ENCODE peak calls at places on chromosomes 11 and 22, in seven cellular contexts. X is psoas muscle, A is upper lobe of right lung, T is tibial nerve, S is mesenchymal stem cell, B is RWPE2, P is AG04450. H is an unnamed sample.

GRCh38 chr11:64355078-64355940 is 3.7 kb upstream of the RPS6KA4 start:
- DNase-seq in B (peak; percentile 85), X (peak; percentile 83), S (peak; percentile 88), T (peak; percentile 47), A (peak; percentile 90), P (peak; percentile 39), H (no peak)

GRCh38 chr11:14980854-14981253 is 8.7 kb upstream of the CALCA start:
- DNase-seq in P (no peak), B (no peak), S (no peak), A (no peak), T (no peak), X (no peak), H (no peak)

GRCh38 chr22:30422481-30423295 is 2.9 kb upstream of the MTFP1 start:
- DNase-seq in T (peak; percentile 60), S (peak; percentile 97), B (peak; percentile 89), X (peak; percentile 83), P (peak; percentile 73), A (peak; percentile 80), H (no peak)

GRCh38 chr11:121323208-121323607 is 30.6 kb downstream of the SC5D start:
- DNase-seq in P (no peak), T (no peak), S (no peak), B (no peak), X (no peak), A (no peak), H (no peak)

GRCh38 chr11:34136420-34136819 is 31.0 kb downstream of the NAT10 start:
- DNase-seq in T (no peak), A (no peak), P (no peak), S (no peak), B (no peak), X (no peak), H (no peak)

GRCh38 chr11:134864968-134865305 is 452.9 kb upstream of the B3GAT1 start:
- DNase-seq in P (no peak), S (no peak), B (no peak), X (no peak), T (no peak), A (no peak), H (no peak)

GRCh38 chr11:96228911-96229310 is 114.1 kb downstream of the MAML2 start:
- DNase-seq in P (no peak), A (no peak), X (no peak), S (no peak), B (no peak), T (no peak), H (no peak)

GRCh38 chr22:46578824-46579561 is 41.2 kb upstream of the GRAMD4 start:
- DNase-seq in B (peak; percentile 55), P (no peak), S (peak; percentile 45), T (no peak), X (peak; percentile 54), A (peak; percentile 81), H (no peak)

GRCh38 chr11:120236169-120237107 is 3.5 kb upstream of the POU2F3 start:
- DNase-seq in B (no peak), P (no peak), A (no peak), S (peak; percentile 20), X (no peak), T (no peak), H (no peak)

GRCh38 chr11:76803811-76804600 is 20.9 kb downstream of the TSKU start:
- DNase-seq in X (no peak), T (no peak), P (no peak), A (peak; percentile 84), B (no peak), S (peak; percentile 63), H (peak; percentile 49)

GRCh38 chr11:64753380-64754123 is 6.2 kb downstream of the PYGM start:
- DNase-seq in B (peak; percentile 66), S (no peak), P (no peak), X (peak; percentile 13), T (no peak), A (peak; percentile 63), H (no peak)

GRCh38 chr11:62456630-62457029 is 37.8 kb downstream of the SCGB1A1 start:
- DNase-seq in B (no peak), T (no peak), S (no peak), P (no peak), X (no peak), A (no peak), H (no peak)

GRCh38 chr11:128196235-128196634 is 391.1 kb downstream of the ETS1 start:
- DNase-seq in B (no peak), T (no peak), S (no peak), A (no peak), P (no peak), X (no peak), H (no peak)

GRCh38 chr22:37735054-37735453 is 38.2 kb downstream of the TRIOBP start:
- DNase-seq in P (no peak), S (peak; percentile 63), T (no peak), A (peak; percentile 80), X (peak; percentile 65), B (no peak), H (no peak)

GRCh38 chr22:40463017-40463631 is 92.7 kb downstream of the SGSM3 start:
- DNase-seq in S (no peak), P (no peak), A (no peak), X (no peak), T (no peak), B (no peak), H (peak; percentile 55)

GRCh38 chr11:124719534-124719933 is 20.2 kb upstream of the NRGN start:
- DNase-seq in B (no peak), X (no peak), S (no peak), A (no peak), T (no peak), P (no peak), H (no peak)

GRCh38 chr11:111886844-111887243 is 7.5 kb downstream of the CFAP68 start:
- DNase-seq in P (no peak), S (no peak), A (no peak), T (no peak), X (no peak), B (no peak), H (no peak)

GRCh38 chr22:17250380-17251129 is 31.3 kb upstream of the ADA2 start:
- DNase-seq in P (no peak), X (no peak), A (no peak), T (no peak), S (no peak), B (no peak), H (no peak)

GRCh38 chr11:83938148-83938547 is 652.0 kb upstream of the CCDC90B start:
- DNase-seq in S (no peak), T (no peak), A (no peak), X (no peak), P (no peak), B (no peak), H (no peak)

GRCh38 chr22:35538801-35539321 is 1.8 kb upstream of the RASD2 start:
- DNase-seq in T (no peak), B (no peak), X (no peak), P (no peak), S (peak; percentile 37), A (no peak), H (no peak)

GRCh38 chr11:282630-283360 is 4.6 kb downstream of the NLRP6 start:
- DNase-seq in T (no peak), A (no peak), B (no peak), S (no peak), X (no peak), P (no peak), H (no peak)

GRCh38 chr11:282171-282570 is 4.0 kb downstream of the NLRP6 start:
- DNase-seq in X (no peak), S (no peak), A (no peak), B (no peak), T (peak; percentile 3), P (no peak), H (no peak)

GRCh38 chr11:285021-285893 is 3.7 kb upstream of the PGGHG start:
- DNase-seq in T (peak; percentile 9), S (no peak), X (no peak), B (no peak), P (no peak), A (peak; percentile 48), H (no peak)

GRCh38 chr11:284081-285020 is 4.6 kb upstream of the PGGHG start:
- DNase-seq in A (peak; percentile 63), T (no peak), X (no peak), P (no peak), B (peak; percentile 55), S (no peak), H (no peak)

GRCh38 chr11:283405-284080 is 5.3 kb downstream of the NLRP6 start:
- DNase-seq in B (no peak), X (no peak), A (no peak), P (no peak), S (no peak), T (peak; percentile 2), H (no peak)
- H3K4me3 ChIP-seq in B (no peak overlapping the region), X (no peak overlapping the region), A (no peak overlapping the region), P (no peak overlapping the region), S (no peak overlapping the region), T (no peak overlapping the region), H (no peak overlapping the region)

DNA sequence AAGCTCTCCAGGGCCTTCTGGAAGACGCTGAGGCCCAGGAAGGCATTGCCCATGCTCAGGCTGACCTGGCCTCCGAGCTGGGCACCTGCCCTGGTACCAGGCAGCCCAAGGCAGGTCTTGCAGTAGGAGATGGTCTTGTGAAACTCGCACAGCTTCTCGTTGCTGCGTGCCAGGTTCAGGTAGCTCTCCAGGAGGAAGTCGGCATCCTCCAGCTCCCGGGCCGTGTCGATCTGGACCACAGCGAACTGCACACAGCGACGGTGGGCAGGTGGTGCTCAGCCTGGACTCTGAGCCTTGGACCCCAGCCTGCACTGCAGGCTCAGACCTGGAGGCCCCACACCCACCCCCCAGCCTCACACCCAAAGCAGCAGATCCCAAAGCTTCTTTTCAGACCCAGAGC is 1.0 kb downstream of the RAPSN start:
- DNase-seq in P (no peak), X (no peak), B (no peak), A (no peak), T (no peak), S (no peak), H (no peak)
- H3K27ac ChIP-seq in P (no peak overlapping the region), X (peak overlapping the region; percentile 88), B (no peak overlapping the region), A (no peak overlapping the region), T (no peak overlapping the region), S (no peak overlapping the region), H (no peak overlapping the region)

GRCh38 chr22:31719850-31720471 is 30.0 kb downstream of the PRR14L start:
- DNase-seq in T (no peak), S (no peak), P (no peak), X (no peak), A (no peak), B (no peak), H (no peak)

DNA sequence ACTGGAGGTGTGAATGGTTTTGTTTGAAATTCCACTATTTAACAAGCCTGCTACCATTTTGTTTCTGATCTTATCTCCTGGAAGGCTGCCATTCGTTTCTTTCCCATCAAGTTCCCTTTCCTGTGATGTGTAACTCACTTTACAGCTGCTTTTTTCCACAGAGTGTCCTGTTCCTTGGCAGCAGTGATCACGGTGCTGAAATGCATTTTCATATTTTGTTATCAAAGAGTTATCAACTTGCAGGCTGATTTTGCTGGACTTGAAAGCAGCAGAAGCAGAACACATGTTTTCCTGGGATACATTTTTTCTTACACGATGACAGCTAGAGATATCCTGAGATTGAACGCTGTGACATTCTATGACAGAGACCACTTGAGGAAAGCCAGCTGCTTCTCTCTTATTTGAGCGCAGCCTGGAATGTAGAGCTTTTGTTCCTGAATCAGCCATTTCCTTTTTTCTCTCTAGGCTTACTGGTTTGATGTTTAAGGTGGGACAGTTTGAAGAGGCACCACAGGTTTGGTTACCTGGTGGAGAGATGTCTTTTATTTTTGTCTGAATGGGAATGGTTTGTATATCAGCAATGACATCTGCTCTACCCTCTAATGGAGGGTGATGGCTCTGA is 34.7 kb downstream of the PRR14L start:
- DNase-seq in B (no peak), X (no peak), A (no peak), P (no peak), T (no peak), S (no peak), H (no peak)
- H3K27me3 ChIP-seq in B (no peaks in the 10 kb centered on the region), X (no peaks in the 10 kb centered on the region), A (no peaks in the 10 kb centered on the region), P (no peaks in the 10 kb centered on the region), T (no peaks in the 10 kb centered on the region), S (no peaks in the 10 kb centered on the region), H (no peaks in the 10 kb centered on the region)

GRCh38 chr22:28846994-28847393 is 36.4 kb upstream of the ZNRF3 start:
- DNase-seq in A (no peak), P (no peak), T (no peak), B (no peak), S (no peak), X (no peak), H (no peak)
- H3K4me3 ChIP-seq in A (no peak overlapping the region), P (no peak overlapping the region), T (no peak overlapping the region), B (no peak overlapping the region), S (no peak overlapping the region), X (no peak overlapping the region), H (no peak overlapping the region)